ENCODE peak calls at places on chromosomes 2 and 18, in nine cellular contexts. G, Y, O, D, N, X, A, F and S are unnamed samples.
A peak's percentile ranks its signal among the peaks of the same experiment; 100 is the strongest.

GRCh38 chr2:166127217-166128155 is at the start of gene SCN1A:
- DNase-seq in G (peak; percentile 32), Y (no peak), O (no peak), D (peak; percentile 2), N (no peak), X (peak; percentile 56), A (peak; percentile 9), F (peak; percentile 9), S (no peak)

GRCh38 chr2:238966274-238966937 is 118.5 kb downstream of the TWIST2 start:
- DNase-seq in G (no peak), Y (no peak), O (no peak), D (no peak), N (no peak), X (no peak), A (no peak), F (no peak), S (no peak)

GRCh38 chr2:202718614-202719013 is 83.8 kb downstream of the FAM117B start:
- DNase-seq in G (peak; percentile 84), Y (no peak), O (no peak), D (peak; percentile 7), N (no peak), X (peak; percentile 79), A (no peak), F (no peak), S (no peak)

GRCh38 chr18:13889661-13890060 is 25.7 kb downstream of the MC2R start:
- DNase-seq in G (no peak), Y (no peak), O (no peak), D (peak; percentile 7), N (no peak), X (peak; percentile 30), A (no peak), F (no peak), S (no peak)

GRCh38 chr2:89763581-89764485 is 1072.4 kb downstream of the RPIA start:
- DNase-seq in G (no peak), Y (peak; percentile 75), O (no peak), D (no peak), N (peak; percentile 13), X (no peak), A (no peak), F (no peak), S (peak; percentile 64)

GRCh38 chr2:23285076-23285795 is 99.7 kb upstream of the KLHL29 start:
- DNase-seq in G (no peak), Y (no peak), O (no peak), D (no peak), N (no peak), X (no peak), A (no peak), F (peak; percentile 48), S (no peak)

GRCh38 chr2:109707281-109708147 is 86.6 kb upstream of the RGPD5 start:
- DNase-seq in G (no peak), Y (no peak), O (no peak), D (no peak), N (no peak), X (no peak), A (no peak), F (no peak), S (no peak)

GRCh38 chr2:102021776-102022175 is 30.0 kb downstream of the IL1R2 start:
- DNase-seq in G (no peak), Y (no peak), O (no peak), D (no peak), N (no peak), X (no peak), A (no peak), F (peak; percentile 34), S (no peak)

GRCh38 chr2:195657634-195658540 is 861 bp downstream of the SLC39A10 start:
- DNase-seq in G (peak; percentile 68), Y (peak; percentile 92), O (peak; percentile 35), D (peak; percentile 23), N (peak; percentile 65), X (peak; percentile 68), A (peak; percentile 46), F (peak; percentile 71), S (peak; percentile 81)

GRCh38 chr18:48992791-48993555 is 42.2 kb upstream of the SMAD7 start:
- DNase-seq in G (no peak), Y (peak; percentile 84), O (no peak), D (no peak), N (peak; percentile 45), X (no peak), A (peak; percentile 51), F (no peak), S (no peak)

GRCh38 chr18:65938592-65939372 is 188.0 kb downstream of the CDH7 start:
- DNase-seq in G (no peak), Y (no peak), O (no peak), D (peak; percentile 0), N (no peak), X (peak; percentile 50), A (no peak), F (peak; percentile 71), S (no peak)

GRCh38 chr18:45760443-45761036 is 36.6 kb downstream of the SLC14A1 start:
- DNase-seq in G (no peak), Y (no peak), O (no peak), D (no peak), N (no peak), X (no peak), A (no peak), F (peak; percentile 23), S (no peak)

GRCh38 chr18:6821346-6821745 is 91.8 kb downstream of the ARHGAP28 start:
- DNase-seq in G (no peak), Y (no peak), O (no peak), D (no peak), N (no peak), X (no peak), A (no peak), F (no peak), S (no peak)

GRCh38 chr2:122029456-122029855 is 274.0 kb downstream of the TSN start:
- DNase-seq in G (no peak), Y (no peak), O (no peak), D (no peak), N (no peak), X (no peak), A (no peak), F (no peak), S (no peak)

GRCh38 chr2:180573951-180574350 is 406.5 kb upstream of the UBE2E3 start:
- DNase-seq in G (peak; percentile 73), Y (no peak), O (no peak), D (no peak), N (no peak), X (peak; percentile 78), A (no peak), F (no peak), S (no peak)

GRCh38 chr18:48913201-48913600 is 37.6 kb downstream of the SMAD7 start:
- DNase-seq in G (no peak), Y (peak; percentile 81), O (peak; percentile 38), D (no peak), N (no peak), X (no peak), A (no peak), F (peak; percentile 3), S (peak; percentile 62)

GRCh38 chr2:105502625-105503334 is 103.9 kb upstream of the FHL2 start:
- DNase-seq in G (peak; percentile 21), Y (no peak), O (no peak), D (no peak), N (no peak), X (no peak), A (no peak), F (no peak), S (no peak)

GRCh38 chr2:37119182-37119581 is 34.9 kb downstream of the GPATCH11 start:
- DNase-seq in G (no peak), Y (no peak), O (no peak), D (no peak), N (no peak), X (peak; percentile 10), A (no peak), F (no peak), S (no peak)

GRCh38 chr2:30336978-30337841 is 105.9 kb downstream of the LBH start:
- DNase-seq in G (no peak), Y (peak; percentile 88), O (no peak), D (no peak), N (peak; percentile 49), X (no peak), A (peak; percentile 15), F (no peak), S (no peak)

GRCh38 chr2:75200140-75200985 is 1.0 kb upstream of the TACR1 start:
- DNase-seq in G (peak; percentile 56), Y (peak; percentile 79), O (no peak), D (peak; percentile 22), N (peak; percentile 20), X (peak; percentile 34), A (no peak), F (peak; percentile 51), S (peak; percentile 81)

GRCh38 chr2:167196461-167197252 is 308.4 kb downstream of the XIRP2 start:
- DNase-seq in G (peak; percentile 55), Y (no peak), O (no peak), D (no peak), N (no peak), X (peak; percentile 38), A (peak; percentile 62), F (no peak), S (no peak)

GRCh38 chr2:149661844-149662243 is 74.3 kb upstream of the MMADHC start:
- DNase-seq in G (peak; percentile 69), Y (no peak), O (no peak), D (no peak), N (no peak), X (peak; percentile 76), A (no peak), F (no peak), S (no peak)

GRCh38 chr2:220143336-220143735 is 515.9 kb downstream of the SLC4A3 start:
- DNase-seq in G (peak; percentile 91), Y (no peak), O (no peak), D (no peak), N (no peak), X (peak; percentile 89), A (no peak), F (peak; percentile 14), S (no peak)

GRCh38 chr2:86700705-86701104 is 19.4 kb upstream of the RMND5A start:
- DNase-seq in G (peak; percentile 41), Y (no peak), O (no peak), D (no peak), N (no peak), X (no peak), A (no peak), F (no peak), S (no peak)